ENCODE peak calls at places on chromosomes 3 and 15, in six cellular contexts. One of them, this sample, is unnamed.

GRCh38 chr3:192892981-192893827 is 24.5 kb downstream of the MB21D2 start:
- DNase-seq in T-helper 9 cell: peak
- DNase-seq in fibroblast of lung: peak
- DNase-seq in psoas muscle: peak
- DNase-seq in Kasumi-1: no peak
- DNase-seq in H7: peak
- DNase-seq in this sample: peak

GRCh38 chr3:49899815-49900214 is 3.9 kb downstream of the MST1R start:
- DNase-seq in T-helper 9 cell: no peak
- DNase-seq in fibroblast of lung: no peak
- DNase-seq in psoas muscle: no peak
- DNase-seq in Kasumi-1: peak
- DNase-seq in H7: peak
- DNase-seq in this sample: peak

GRCh38 chr15:28985691-28986090 is 99.9 kb downstream of the APBA2 start:
- DNase-seq in T-helper 9 cell: no peak
- DNase-seq in fibroblast of lung: no peak
- DNase-seq in psoas muscle: no peak
- DNase-seq in Kasumi-1: no peak
- DNase-seq in H7: no peak
- DNase-seq in this sample: no peak

GRCh38 chr3:129560269-129560787 is 17.4 kb downstream of the H1-8 start:
- DNase-seq in T-helper 9 cell: no peak
- DNase-seq in fibroblast of lung: peak
- DNase-seq in psoas muscle: peak
- DNase-seq in Kasumi-1: no peak
- DNase-seq in H7: no peak
- DNase-seq in this sample: no peak

GRCh38 chr3:36709826-36710365 is 54.5 kb downstream of the DCLK3 start:
- DNase-seq in T-helper 9 cell: no peak
- DNase-seq in fibroblast of lung: no peak
- DNase-seq in psoas muscle: no peak
- DNase-seq in Kasumi-1: no peak
- DNase-seq in H7: no peak
- DNase-seq in this sample: no peak

GRCh38 chr3:94423566-94423965 is 360.7 kb downstream of the NSUN3 start:
- DNase-seq in T-helper 9 cell: no peak
- DNase-seq in fibroblast of lung: peak
- DNase-seq in psoas muscle: no peak
- DNase-seq in Kasumi-1: no peak
- DNase-seq in H7: no peak
- DNase-seq in this sample: no peak

GRCh38 chr3:142894493-142894892 is 5.6 kb upstream of the PCOLCE2 start:
- DNase-seq in T-helper 9 cell: no peak
- DNase-seq in fibroblast of lung: no peak
- DNase-seq in psoas muscle: no peak
- DNase-seq in Kasumi-1: no peak
- DNase-seq in H7: peak
- DNase-seq in this sample: no peak

GRCh38 chr3:65894679-65895078 is 144.0 kb downstream of the MAGI1 start:
- DNase-seq in T-helper 9 cell: no peak
- DNase-seq in fibroblast of lung: peak
- DNase-seq in psoas muscle: no peak
- DNase-seq in Kasumi-1: no peak
- DNase-seq in H7: no peak
- DNase-seq in this sample: peak

GRCh38 chr15:60740787-60741354 is 261.9 kb upstream of the ICE2 start:
- DNase-seq in T-helper 9 cell: no peak
- DNase-seq in fibroblast of lung: peak
- DNase-seq in psoas muscle: no peak
- DNase-seq in Kasumi-1: no peak
- DNase-seq in H7: no peak
- DNase-seq in this sample: no peak

GRCh38 chr3:44974406-44974805 is 1.6 kb downstream of the ZDHHC3 start:
- DNase-seq in T-helper 9 cell: no peak
- DNase-seq in fibroblast of lung: no peak
- DNase-seq in psoas muscle: no peak
- DNase-seq in Kasumi-1: no peak
- DNase-seq in H7: no peak
- DNase-seq in this sample: no peak

GRCh38 chr3:167742338-167742737 is 6.8 kb downstream of the SERPINI1 start:
- DNase-seq in T-helper 9 cell: no peak
- DNase-seq in fibroblast of lung: no peak
- DNase-seq in psoas muscle: no peak
- DNase-seq in Kasumi-1: no peak
- DNase-seq in H7: no peak
- DNase-seq in this sample: no peak

GRCh38 chr15:73937726-73938125 is 11.5 kb downstream of the LOXL1 start:
- DNase-seq in T-helper 9 cell: no peak
- DNase-seq in fibroblast of lung: no peak
- DNase-seq in psoas muscle: no peak
- DNase-seq in Kasumi-1: no peak
- DNase-seq in H7: no peak
- DNase-seq in this sample: no peak

GRCh38 chr3:45468326-45468725 is 80.0 kb downstream of the LARS2 start:
- DNase-seq in T-helper 9 cell: no peak
- DNase-seq in fibroblast of lung: no peak
- DNase-seq in psoas muscle: no peak
- DNase-seq in Kasumi-1: no peak
- DNase-seq in H7: no peak
- DNase-seq in this sample: no peak

GRCh38 chr15:48721061-48721810 is 75.7 kb upstream of the FBN1 start:
- DNase-seq in T-helper 9 cell: no peak
- DNase-seq in fibroblast of lung: peak
- DNase-seq in psoas muscle: no peak
- DNase-seq in Kasumi-1: no peak
- DNase-seq in H7: no peak
- DNase-seq in this sample: no peak

GRCh38 chr15:32730677-32731654 is 13.2 kb downstream of the GREM1 start:
- DNase-seq in T-helper 9 cell: no peak
- DNase-seq in fibroblast of lung: peak
- DNase-seq in psoas muscle: no peak
- DNase-seq in Kasumi-1: no peak
- DNase-seq in H7: peak
- DNase-seq in this sample: peak

GRCh38 chr15:31435891-31436628 is 109.4 kb downstream of the KLF13 start:
- DNase-seq in T-helper 9 cell: no peak
- DNase-seq in fibroblast of lung: no peak
- DNase-seq in psoas muscle: no peak
- DNase-seq in Kasumi-1: no peak
- DNase-seq in H7: no peak
- DNase-seq in this sample: peak

GRCh38 chr15:72888211-72888610 is 104.7 kb upstream of the ADPGK start:
- DNase-seq in T-helper 9 cell: no peak
- DNase-seq in fibroblast of lung: no peak
- DNase-seq in psoas muscle: no peak
- DNase-seq in Kasumi-1: no peak
- DNase-seq in H7: no peak
- DNase-seq in this sample: no peak

GRCh38 chr3:13588971-13589370 is 40.0 kb downstream of the FBLN2 start:
- DNase-seq in T-helper 9 cell: no peak
- DNase-seq in fibroblast of lung: no peak
- DNase-seq in psoas muscle: no peak
- DNase-seq in Kasumi-1: no peak
- DNase-seq in H7: no peak
- DNase-seq in this sample: no peak

GRCh38 chr3:127738192-127738840 is 65.6 kb downstream of the ABTB1 start:
- DNase-seq in T-helper 9 cell: no peak
- DNase-seq in fibroblast of lung: peak
- DNase-seq in psoas muscle: no peak
- DNase-seq in Kasumi-1: no peak
- DNase-seq in H7: no peak
- DNase-seq in this sample: peak

GRCh38 chr3:171269557-171269956 is 190.6 kb downstream of the TNIK start:
- DNase-seq in T-helper 9 cell: no peak
- DNase-seq in fibroblast of lung: no peak
- DNase-seq in psoas muscle: no peak
- DNase-seq in Kasumi-1: no peak
- DNase-seq in H7: no peak
- DNase-seq in this sample: no peak

GRCh38 chr15:65373163-65373651 is 4.6 kb downstream of the IGDCC3 start:
- DNase-seq in T-helper 9 cell: no peak
- DNase-seq in fibroblast of lung: no peak
- DNase-seq in psoas muscle: no peak
- DNase-seq in Kasumi-1: no peak
- DNase-seq in H7: peak
- DNase-seq in this sample: no peak

GRCh38 chr15:42820811-42821210 is 83.9 kb upstream of the CDAN1 start:
- DNase-seq in T-helper 9 cell: no peak
- DNase-seq in fibroblast of lung: no peak
- DNase-seq in psoas muscle: no peak
- DNase-seq in Kasumi-1: no peak
- DNase-seq in H7: no peak
- DNase-seq in this sample: no peak

GRCh38 chr15:49898575-49899283 is 220.3 kb downstream of the ATP8B4 start:
- DNase-seq in T-helper 9 cell: no peak
- DNase-seq in fibroblast of lung: peak
- DNase-seq in psoas muscle: no peak
- DNase-seq in Kasumi-1: no peak
- DNase-seq in H7: no peak
- DNase-seq in this sample: no peak

GRCh38 chr3:168251371-168251770 is 155.6 kb upstream of the GOLIM4 start:
- DNase-seq in T-helper 9 cell: no peak
- DNase-seq in fibroblast of lung: no peak
- DNase-seq in psoas muscle: no peak
- DNase-seq in Kasumi-1: no peak
- DNase-seq in H7: no peak
- DNase-seq in this sample: no peak